ENCODE peak calls at places on chromosome 20, in four cellular contexts. One of them, this sample, is unnamed.
A peak's percentile ranks its signal among the peaks of the same experiment; 100 is the strongest.

GRCh38 chr20:4154958-4155411 is 139.6 kb upstream of the RNF24 start:
- DNase-seq in lower lobe of right lung: peak; percentile 54
- DNase-seq in NCI-H1092 treated with DMSO at 0.1 percent for 48 hours: no peak
- DNase-seq in brain microvascular endothelial cell: no peak
- DNase-seq in this sample: no peak

GRCh38 chr20:53092772-53093171 is 120.6 kb downstream of the TSHZ2 start:
- DNase-seq in lower lobe of right lung: no peak
- DNase-seq in brain microvascular endothelial cell: no peak
- DNase-seq in NCI-H1092 treated with DMSO at 0.1 percent for 48 hours: no peak
- DNase-seq in this sample: no peak

GRCh38 chr20:46545077-46545826 is 5.2 kb downstream of the OCSTAMP start:
- DNase-seq in brain microvascular endothelial cell: no peak
- DNase-seq in lower lobe of right lung: no peak
- DNase-seq in NCI-H1092 treated with DMSO at 0.1 percent for 48 hours: no peak
- DNase-seq in this sample: no peak

GRCh38 chr20:35012227-35013069 is 56.8 kb downstream of the MYH7B start:
- DNase-seq in brain microvascular endothelial cell: no peak
- DNase-seq in lower lobe of right lung: no peak
- DNase-seq in NCI-H1092 treated with DMSO at 0.1 percent for 48 hours: no peak
- DNase-seq in this sample: no peak

GRCh38 chr20:56974499-56975250 is 291.8 kb downstream of the BMP7 start:
- DNase-seq in NCI-H1092 treated with DMSO at 0.1 percent for 48 hours: no peak
- DNase-seq in lower lobe of right lung: no peak
- DNase-seq in brain microvascular endothelial cell: peak; percentile 63
- DNase-seq in this sample: no peak

GRCh38 chr20:38433304-38433972 is 1.7 kb downstream of the SNHG17 start:
- DNase-seq in brain microvascular endothelial cell: no peak
- DNase-seq in lower lobe of right lung: no peak
- DNase-seq in NCI-H1092 treated with DMSO at 0.1 percent for 48 hours: no peak
- DNase-seq in this sample: no peak

GRCh38 chr20:13174402-13174801 is 46.7 kb upstream of the ISM1 start:
- DNase-seq in brain microvascular endothelial cell: no peak
- DNase-seq in lower lobe of right lung: no peak
- DNase-seq in NCI-H1092 treated with DMSO at 0.1 percent for 48 hours: no peak
- DNase-seq in this sample: no peak

GRCh38 chr20:44089987-44090674 is 96.9 kb downstream of the JPH2 start:
- DNase-seq in lower lobe of right lung: no peak
- DNase-seq in brain microvascular endothelial cell: peak; percentile 60
- DNase-seq in NCI-H1092 treated with DMSO at 0.1 percent for 48 hours: no peak
- DNase-seq in this sample: no peak

GRCh38 chr20:41394931-41395668 is 28.5 kb upstream of the EMILIN3 start:
- DNase-seq in brain microvascular endothelial cell: no peak
- DNase-seq in NCI-H1092 treated with DMSO at 0.1 percent for 48 hours: no peak
- DNase-seq in lower lobe of right lung: peak; percentile 15
- DNase-seq in this sample: no peak

GRCh38 chr20:20782221-20782620 is 69.8 kb upstream of the RALGAPA2 start:
- DNase-seq in lower lobe of right lung: no peak
- DNase-seq in NCI-H1092 treated with DMSO at 0.1 percent for 48 hours: no peak
- DNase-seq in brain microvascular endothelial cell: no peak
- DNase-seq in this sample: no peak

GRCh38 chr20:50220093-50220893 is 29.7 kb downstream of the CEBPB start:
- DNase-seq in NCI-H1092 treated with DMSO at 0.1 percent for 48 hours: no peak
- DNase-seq in lower lobe of right lung: peak; percentile 45
- DNase-seq in brain microvascular endothelial cell: no peak
- DNase-seq in this sample: no peak

GRCh38 chr20:22106308-22106938 is 401.0 kb downstream of the PAX1 start:
- DNase-seq in brain microvascular endothelial cell: peak; percentile 4
- DNase-seq in NCI-H1092 treated with DMSO at 0.1 percent for 48 hours: peak; percentile 26
- DNase-seq in lower lobe of right lung: no peak
- DNase-seq in this sample: no peak

GRCh38 chr20:38284893-38285444 is 19.0 kb upstream of the BPI start:
- DNase-seq in NCI-H1092 treated with DMSO at 0.1 percent for 48 hours: no peak
- DNase-seq in lower lobe of right lung: no peak
- DNase-seq in brain microvascular endothelial cell: no peak
- DNase-seq in this sample: no peak

GRCh38 chr20:12395404-12396159 is 477.9 kb downstream of the BTBD3 start:
- DNase-seq in NCI-H1092 treated with DMSO at 0.1 percent for 48 hours: no peak
- DNase-seq in lower lobe of right lung: no peak
- DNase-seq in brain microvascular endothelial cell: no peak
- DNase-seq in this sample: no peak

GRCh38 chr20:38112249-38112942 is 52.7 kb downstream of the TGM2 start:
- DNase-seq in brain microvascular endothelial cell: no peak
- DNase-seq in NCI-H1092 treated with DMSO at 0.1 percent for 48 hours: no peak
- DNase-seq in lower lobe of right lung: no peak
- DNase-seq in this sample: no peak

GRCh38 chr20:48583801-48584200 is 244.0 kb downstream of the PREX1 start:
- DNase-seq in lower lobe of right lung: peak; percentile 26
- DNase-seq in NCI-H1092 treated with DMSO at 0.1 percent for 48 hours: no peak
- DNase-seq in brain microvascular endothelial cell: no peak
- DNase-seq in this sample: no peak

GRCh38 chr20:52676282-52676995 is 295.7 kb upstream of the TSHZ2 start:
- DNase-seq in NCI-H1092 treated with DMSO at 0.1 percent for 48 hours: no peak
- DNase-seq in brain microvascular endothelial cell: no peak
- DNase-seq in lower lobe of right lung: no peak
- DNase-seq in this sample: no peak

GRCh38 chr20:51463998-51464397 is 78.5 kb downstream of the NFATC2 start:
- DNase-seq in brain microvascular endothelial cell: no peak
- DNase-seq in NCI-H1092 treated with DMSO at 0.1 percent for 48 hours: no peak
- DNase-seq in lower lobe of right lung: peak; percentile 9
- DNase-seq in this sample: no peak

GRCh38 chr20:50317644-50318043 is 127.0 kb downstream of the CEBPB start:
- DNase-seq in lower lobe of right lung: no peak
- DNase-seq in NCI-H1092 treated with DMSO at 0.1 percent for 48 hours: no peak
- DNase-seq in brain microvascular endothelial cell: no peak
- DNase-seq in this sample: no peak

GRCh38 chr20:6600336-6600735 is 167.2 kb upstream of the BMP2 start:
- DNase-seq in brain microvascular endothelial cell: no peak
- DNase-seq in lower lobe of right lung: no peak
- DNase-seq in NCI-H1092 treated with DMSO at 0.1 percent for 48 hours: no peak
- DNase-seq in this sample: no peak

GRCh38 chr20:8589956-8590355 is 457.9 kb downstream of the PLCB1 start:
- DNase-seq in lower lobe of right lung: no peak
- DNase-seq in NCI-H1092 treated with DMSO at 0.1 percent for 48 hours: no peak
- DNase-seq in brain microvascular endothelial cell: peak; percentile 12
- DNase-seq in this sample: no peak

GRCh38 chr20:48769111-48769879 is 58.5 kb downstream of the PREX1 start:
- DNase-seq in brain microvascular endothelial cell: no peak
- DNase-seq in NCI-H1092 treated with DMSO at 0.1 percent for 48 hours: no peak
- DNase-seq in lower lobe of right lung: peak; percentile 72
- DNase-seq in this sample: peak; percentile 58

GRCh38 chr20:19973920-19974620 is 43.1 kb upstream of the NAA20 start:
- DNase-seq in NCI-H1092 treated with DMSO at 0.1 percent for 48 hours: no peak
- DNase-seq in lower lobe of right lung: peak; percentile 71
- DNase-seq in brain microvascular endothelial cell: no peak
- DNase-seq in this sample: peak; percentile 80

GRCh38 chr20:60116128-60116909 is 158.1 kb downstream of the CDH26 start:
- DNase-seq in NCI-H1092 treated with DMSO at 0.1 percent for 48 hours: no peak
- DNase-seq in brain microvascular endothelial cell: no peak
- DNase-seq in lower lobe of right lung: no peak
- DNase-seq in this sample: no peak

GRCh38 chr20:61525781-61526431 is 273.8 kb downstream of the CDH4 start:
- DNase-seq in lower lobe of right lung: no peak
- DNase-seq in brain microvascular endothelial cell: no peak
- DNase-seq in NCI-H1092 treated with DMSO at 0.1 percent for 48 hours: no peak
- DNase-seq in this sample: no peak

GRCh38 chr20:13492001-13492480 is 146.7 kb downstream of the TASP1 start:
- DNase-seq in brain microvascular endothelial cell: peak; percentile 4
- DNase-seq in NCI-H1092 treated with DMSO at 0.1 percent for 48 hours: no peak
- DNase-seq in lower lobe of right lung: no peak
- DNase-seq in this sample: no peak

GRCh38 chr20:33664762-33665144 is 2.0 kb upstream of the ACTL10 start:
- DNase-seq in brain microvascular endothelial cell: no peak
- DNase-seq in NCI-H1092 treated with DMSO at 0.1 percent for 48 hours: no peak
- DNase-seq in lower lobe of right lung: no peak
- DNase-seq in this sample: no peak

GRCh38 chr20:32078777-32079176 is 26.7 kb downstream of the HCK start:
- DNase-seq in lower lobe of right lung: no peak
- DNase-seq in NCI-H1092 treated with DMSO at 0.1 percent for 48 hours: no peak
- DNase-seq in brain microvascular endothelial cell: no peak
- DNase-seq in this sample: no peak

GRCh38 chr20:32481311-32482103 is 103.6 kb downstream of the NOL4L start:
- DNase-seq in lower lobe of right lung: no peak
- DNase-seq in NCI-H1092 treated with DMSO at 0.1 percent for 48 hours: no peak
- DNase-seq in brain microvascular endothelial cell: no peak
- DNase-seq in this sample: no peak

GRCh38 chr20:36214684-36215256 is 21.5 kb upstream of the AAR2 start:
- DNase-seq in lower lobe of right lung: no peak
- DNase-seq in NCI-H1092 treated with DMSO at 0.1 percent for 48 hours: no peak
- DNase-seq in brain microvascular endothelial cell: no peak
- DNase-seq in this sample: no peak

GRCh38 chr20:25487975-25488374 is 80.5 kb downstream of the GINS1 start:
- DNase-seq in NCI-H1092 treated with DMSO at 0.1 percent for 48 hours: no peak
- DNase-seq in brain microvascular endothelial cell: no peak
- DNase-seq in lower lobe of right lung: no peak
- DNase-seq in this sample: peak; percentile 41

GRCh38 chr20:45052698-45053440 is 48.1 kb downstream of the KCNS1 start:
- DNase-seq in lower lobe of right lung: no peak
- DNase-seq in brain microvascular endothelial cell: peak; percentile 65
- DNase-seq in NCI-H1092 treated with DMSO at 0.1 percent for 48 hours: no peak
- DNase-seq in this sample: no peak

GRCh38 chr20:24787621-24788020 is 161.4 kb upstream of the CST7 start:
- DNase-seq in brain microvascular endothelial cell: no peak
- DNase-seq in NCI-H1092 treated with DMSO at 0.1 percent for 48 hours: no peak
- DNase-seq in lower lobe of right lung: peak; percentile 14
- DNase-seq in this sample: no peak

GRCh38 chr20:38536310-38536709 is 44.7 kb upstream of the ADIG start:
- DNase-seq in brain microvascular endothelial cell: no peak
- DNase-seq in NCI-H1092 treated with DMSO at 0.1 percent for 48 hours: no peak
- DNase-seq in lower lobe of right lung: no peak
- DNase-seq in this sample: no peak

GRCh38 chr20:19688031-19688806 is 69.8 kb upstream of the RIN2 start:
- DNase-seq in brain microvascular endothelial cell: peak; percentile 90
- DNase-seq in lower lobe of right lung: peak; percentile 78
- DNase-seq in NCI-H1092 treated with DMSO at 0.1 percent for 48 hours: peak; percentile 27
- DNase-seq in this sample: peak; percentile 84

GRCh38 chr20:25626779-25627178 is 3.0 kb upstream of the NANP start:
- DNase-seq in NCI-H1092 treated with DMSO at 0.1 percent for 48 hours: no peak
- DNase-seq in lower lobe of right lung: no peak
- DNase-seq in brain microvascular endothelial cell: no peak
- DNase-seq in this sample: no peak

GRCh38 chr20:63025534-63026331 is 19.0 kb upstream of the BHLHE23 start:
- DNase-seq in brain microvascular endothelial cell: peak; percentile 16
- DNase-seq in NCI-H1092 treated with DMSO at 0.1 percent for 48 hours: no peak
- DNase-seq in lower lobe of right lung: peak; percentile 60
- DNase-seq in this sample: peak; percentile 71

GRCh38 chr20:53990768-53991472 is 79.5 kb downstream of the BCAS1 start:
- DNase-seq in brain microvascular endothelial cell: no peak
- DNase-seq in lower lobe of right lung: no peak
- DNase-seq in NCI-H1092 treated with DMSO at 0.1 percent for 48 hours: no peak
- DNase-seq in this sample: no peak

GRCh38 chr20:62892348-62893304 is 31.0 kb upstream of the TCFL5 start:
- DNase-seq in lower lobe of right lung: peak; percentile 13
- DNase-seq in brain microvascular endothelial cell: no peak
- DNase-seq in NCI-H1092 treated with DMSO at 0.1 percent for 48 hours: no peak
- DNase-seq in this sample: no peak

This sample was measured in left lung.